ENCODE peak calls at places on chromosome 17, in five cellular contexts. M, U, H, B and R are unnamed samples.

GRCh38 chr17:17108681-17109049 is 66.4 kb downstream of the MPRIP start:
- DNase-seq in M (no peak), U (no peak), H (peak; percentile 36), B (no peak), R (peak; percentile 62)

GRCh38 chr17:9522074-9522473 is 53.5 kb downstream of the STX8 start:
- DNase-seq in M (no peak), U (peak; percentile 53), H (peak; percentile 49), B (peak; percentile 24), R (peak; percentile 55)

GRCh38 chr17:59851431-59852375 is 41.0 kb downstream of the TUBD1 start:
- DNase-seq in M (no peak), U (peak; percentile 79), H (no peak), B (no peak), R (no peak)

GRCh38 chr17:81364278-81365147 is 30.7 kb upstream of the BAHCC1 start:
- DNase-seq in M (no peak), U (no peak), H (no peak), B (no peak), R (no peak)

GRCh38 chr17:74743755-74744154 is 4.7 kb upstream of the NHERF1 start:
- DNase-seq in M (no peak), U (no peak), H (no peak), B (no peak), R (no peak)

GRCh38 chr17:7888184-7888920 is at the start of gene CHD3:
- DNase-seq in M (no peak), U (no peak), H (no peak), B (no peak), R (peak; percentile 49)

GRCh38 chr17:72681844-72682243 is 410.6 kb downstream of the SLC39A11 start:
- DNase-seq in M (no peak), U (peak; percentile 41), H (no peak), B (no peak), R (no peak)

GRCh38 chr17:27573971-27574525 is 56.9 kb upstream of the LGALS9 start:
- DNase-seq in M (no peak), U (no peak), H (no peak), B (no peak), R (no peak)

GRCh38 chr17:47205419-47205963 is 3.7 kb upstream of the MYL4 start:
- DNase-seq in M (peak; percentile 26), U (peak; percentile 85), H (no peak), B (peak; percentile 90), R (peak; percentile 42)

GRCh38 chr17:73468221-73468620 is 156.4 kb upstream of the CDC42EP4 start:
- DNase-seq in M (no peak), U (no peak), H (no peak), B (no peak), R (no peak)

GRCh38 chr17:40095944-40096791 is 4.2 kb downstream of the NR1D1 start:
- DNase-seq in M (no peak), U (no peak), H (no peak), B (peak; percentile 77), R (peak; percentile 43)

GRCh38 chr17:14201595-14201994 is 35.1 kb downstream of the CDRT15 start:
- DNase-seq in M (no peak), U (no peak), H (no peak), B (no peak), R (no peak)

GRCh38 chr17:61200349-61200735 is 199.3 kb upstream of the TBX2 start:
- DNase-seq in M (no peak), U (no peak), H (no peak), B (no peak), R (no peak)

GRCh38 chr17:57557363-57557762 is 187.7 kb downstream of the CCDC182 start:
- DNase-seq in M (no peak), U (no peak), H (no peak), B (no peak), R (no peak)

GRCh38 chr17:46175891-46176290 is 17.3 kb downstream of the KANSL1 start:
- DNase-seq in M (no peak), U (no peak), H (no peak), B (no peak), R (no peak)

GRCh38 chr17:17456251-17456650 is 20.5 kb upstream of the MED9 start:
- DNase-seq in M (no peak), U (no peak), H (no peak), B (no peak), R (no peak)

GRCh38 chr17:59893617-59894100 is 738 bp downstream of the RPS6KB1 start:
- DNase-seq in M (no peak), U (no peak), H (peak; percentile 45), B (peak; percentile 60), R (peak; percentile 62)

GRCh38 chr17:3845361-3845753 is 689 bp downstream of the NCBP3 start:
- DNase-seq in M (no peak), U (no peak), H (no peak), B (peak; percentile 49), R (no peak)

GRCh38 chr17:43423777-43424455 is 25.1 kb downstream of the ARL4D start:
- DNase-seq in M (no peak), U (no peak), H (no peak), B (no peak), R (peak; percentile 6)

GRCh38 chr17:44557653-44558285 is 485 bp downstream of the FZD2 start:
- DNase-seq in M (peak; percentile 48), U (peak; percentile 76), H (peak; percentile 79), B (no peak), R (peak; percentile 70)

GRCh38 chr17:75031972-75032895 is 14.5 kb downstream of the ATP5PD start:
- DNase-seq in M (peak; percentile 38), U (peak; percentile 89), H (peak; percentile 89), B (no peak), R (peak; percentile 68)

GRCh38 chr17:69506489-69506888 is 92.0 kb downstream of the MAP2K6 start:
- DNase-seq in M (no peak), U (no peak), H (no peak), B (peak; percentile 50), R (peak; percentile 16)

GRCh38 chr17:66397486-66397885 is 95.1 kb downstream of the PRKCA start:
- DNase-seq in M (no peak), U (no peak), H (no peak), B (no peak), R (no peak)

GRCh38 chr17:3740611-3741073 is 16.9 kb downstream of the HASPIN start:
- DNase-seq in M (no peak), U (no peak), H (no peak), B (no peak), R (no peak)

GRCh38 chr17:3693829-3694231 is 2.1 kb downstream of the P2RX5 start:
- DNase-seq in M (no peak), U (no peak), H (no peak), B (peak; percentile 67), R (no peak)

GRCh38 chr17:41329279-41329925 is 13.9 kb upstream of the KRTAP17-1 start:
- DNase-seq in M (peak; percentile 35), U (peak; percentile 73), H (peak; percentile 70), B (peak; percentile 18), R (peak; percentile 80)

GRCh38 chr17:10169274-10169673 is 29.1 kb downstream of the GAS7 start:
- DNase-seq in M (no peak), U (no peak), H (no peak), B (no peak), R (no peak)

DNA sequence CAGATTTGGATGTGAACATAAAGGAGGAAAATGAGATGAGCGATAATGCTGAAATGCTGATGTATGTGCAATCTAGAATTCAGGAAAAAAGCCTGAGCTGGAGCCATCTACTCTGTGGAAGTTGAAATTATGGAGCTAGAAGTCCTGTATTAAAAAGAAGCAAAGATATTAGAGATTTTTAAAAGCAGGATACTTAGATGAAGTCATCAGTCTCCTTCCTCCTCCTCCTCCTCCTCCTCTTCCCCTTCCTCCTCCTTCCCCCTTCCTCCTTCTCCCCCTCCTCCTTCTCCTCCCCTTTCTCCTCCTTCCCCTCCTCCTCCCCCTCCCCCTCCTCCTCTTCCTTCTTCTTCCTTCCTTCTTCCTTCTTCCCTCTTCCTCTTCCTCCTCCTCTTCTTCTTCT is 823.8 kb upstream of the CA10 start:
- DNase-seq in M (no peak), U (no peak), H (no peak), B (no peak), R (no peak)
- H3K4me3 ChIP-seq in M (no peak overlapping the region), U (no peak overlapping the region), H (no peak overlapping the region), B (no peak overlapping the region), R (no peak overlapping the region)

GRCh38 chr17:19660219-19660870 is 11.8 kb downstream of the ALDH3A2 start:
- DNase-seq in M (no peak), U (peak; percentile 6), H (no peak), B (no peak), R (no peak)

GRCh38 chr17:19659366-19660177 is 11.0 kb downstream of the ALDH3A2 start:
- DNase-seq in M (no peak), U (no peak), H (no peak), B (no peak), R (no peak)

GRCh38 chr17:19663097-19663496 is 14.5 kb downstream of the ALDH3A2 start:
- DNase-seq in M (no peak), U (no peak), H (no peak), B (no peak), R (no peak)

GRCh38 chr17:19664136-19664820 is 15.7 kb downstream of the ALDH3A2 start:
- DNase-seq in M (no peak), U (peak; percentile 17), H (no peak), B (no peak), R (no peak)

DNA sequence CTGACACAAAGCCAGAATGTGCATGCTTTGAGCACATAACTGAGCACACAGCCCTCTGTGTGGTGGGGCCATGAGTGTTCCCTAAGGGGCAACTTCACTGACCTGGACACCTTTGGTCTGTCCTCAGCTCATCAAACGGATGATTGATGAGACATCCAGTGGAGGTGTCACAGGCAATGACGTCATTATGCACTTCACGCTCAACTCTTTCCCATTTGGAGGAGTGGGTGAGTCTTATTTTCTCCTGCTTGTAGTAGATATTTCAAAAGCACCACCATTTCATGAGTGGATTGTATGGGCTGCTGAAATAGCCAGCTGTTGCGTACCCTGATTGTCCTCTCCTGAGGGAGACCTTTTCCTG is 16.2 kb downstream of the ALDH3A2 start:
- DNase-seq in M (no peak), U (peak; percentile 11), H (no peak), B (no peak), R (no peak)
- H3K4me3 ChIP-seq in M (no peak overlapping the region), U (no peak overlapping the region), H (no peak overlapping the region), B (no peak overlapping the region), R (no peak overlapping the region)

GRCh38 chr17:35774499-35774898 is 13.8 kb downstream of the C17orf50 start:
- DNase-seq in M (peak; percentile 49), U (no peak), H (peak; percentile 85), B (no peak), R (no peak)
- H3K4me3 ChIP-seq in M (no peak overlapping the region), U (no peak overlapping the region), H (no peak overlapping the region), B (no peak overlapping the region), R (no peak overlapping the region)

GRCh38 chr17:68033636-68034451 is 1.7 kb upstream of the KPNA2 start:
- DNase-seq in M (no peak), U (no peak), H (peak; percentile 51), B (peak; percentile 37), R (peak; percentile 87)

GRCh38 chr17:68036304-68037147 is 991 bp downstream of the KPNA2 start:
- DNase-seq in M (no peak), U (no peak), H (no peak), B (peak; percentile 46), R (no peak)

GRCh38 chr17:68035523-68036303 is at the start of gene KPNA2:
- DNase-seq in M (peak; percentile 92), U (peak; percentile 98), H (peak; percentile 99), B (peak; percentile 100), R (peak; percentile 96)

GRCh38 chr17:68034452-68034776 is 1.1 kb upstream of the KPNA2 start:
- DNase-seq in M (no peak), U (no peak), H (no peak), B (no peak), R (no peak)

DNA sequence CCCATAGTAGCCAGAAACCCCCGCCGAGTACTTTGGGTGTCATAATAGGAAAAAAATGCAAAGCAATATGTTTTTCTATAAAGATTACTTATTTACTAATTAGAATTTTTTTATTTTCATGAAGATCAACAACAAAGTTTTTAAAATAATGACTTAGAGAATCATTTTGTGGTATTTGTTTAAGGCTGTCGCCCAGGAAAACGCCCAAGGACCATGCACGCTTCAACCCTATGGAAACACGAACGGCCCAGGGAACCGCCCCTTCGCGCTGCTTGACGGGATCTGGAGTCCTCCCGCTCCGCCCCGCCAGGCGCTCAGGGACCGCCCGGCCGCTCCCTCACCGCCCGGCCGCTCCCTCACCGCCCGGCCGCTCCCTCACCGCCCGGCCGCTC is 408 bp upstream of the KPNA2 start:
- DNase-seq in M (peak; percentile 94), U (peak; percentile 97), H (no peak), B (peak; percentile 98), R (no peak)
- H3K4me3 ChIP-seq in M (peak overlapping the region; percentile 10), U (peak overlapping the region; percentile 7), H (peak overlapping the region; percentile 21), B (peak overlapping the region; percentile 42), R (no peak overlapping the region)